ENCODE peak calls at places on chromosome 18, in seven cellular contexts. One of them, this sample, is unnamed.

GRCh38 chr18:68725341-68725740 is 10.4 kb upstream of the TMX3 start:
- DNase-seq in BJ: no peak
- DNase-seq in activated T-helper 1 cell treated with Interleukin-2 at 50 U/mL for 16 hours: no peak
- DNase-seq in HTR-8/SVneo: no peak
- DNase-seq in heart left ventricle: no peak
- DNase-seq in NCI-H82: no peak
- DNase-seq in T-cell: no peak
- DNase-seq in this sample: no peak

GRCh38 chr18:30381826-30382225 is 660.7 kb downstream of the DSC3 start:
- DNase-seq in heart left ventricle: no peak
- DNase-seq in activated T-helper 1 cell treated with Interleukin-2 at 50 U/mL for 16 hours: no peak
- DNase-seq in BJ: no peak
- DNase-seq in HTR-8/SVneo: no peak
- DNase-seq in T-cell: no peak
- DNase-seq in NCI-H82: no peak
- DNase-seq in this sample: no peak

GRCh38 chr18:57922885-57923284 is 119.8 kb upstream of the ATP8B1 start:
- DNase-seq in activated T-helper 1 cell treated with Interleukin-2 at 50 U/mL for 16 hours: no peak
- DNase-seq in BJ: no peak
- DNase-seq in HTR-8/SVneo: no peak
- DNase-seq in heart left ventricle: no peak
- DNase-seq in T-cell: no peak
- DNase-seq in NCI-H82: no peak
- DNase-seq in this sample: no peak

GRCh38 chr18:7647500-7647899 is 80.4 kb downstream of the PTPRM start:
- DNase-seq in BJ: no peak
- DNase-seq in heart left ventricle: no peak
- DNase-seq in NCI-H82: no peak
- DNase-seq in activated T-helper 1 cell treated with Interleukin-2 at 50 U/mL for 16 hours: no peak
- DNase-seq in HTR-8/SVneo: no peak
- DNase-seq in T-cell: no peak
- DNase-seq in this sample: no peak

GRCh38 chr18:22703883-22704626 is 229.1 kb upstream of the RBBP8 start:
- DNase-seq in BJ: no peak
- DNase-seq in T-cell: no peak
- DNase-seq in activated T-helper 1 cell treated with Interleukin-2 at 50 U/mL for 16 hours: no peak
- DNase-seq in NCI-H82: peak; percentile 75
- DNase-seq in heart left ventricle: peak; percentile 16
- DNase-seq in HTR-8/SVneo: peak; percentile 62
- DNase-seq in this sample: no peak

GRCh38 chr18:8478968-8479370 is 130.3 kb upstream of the RAB12 start:
- DNase-seq in BJ: no peak
- DNase-seq in activated T-helper 1 cell treated with Interleukin-2 at 50 U/mL for 16 hours: no peak
- DNase-seq in T-cell: no peak
- DNase-seq in NCI-H82: no peak
- DNase-seq in heart left ventricle: no peak
- DNase-seq in HTR-8/SVneo: no peak
- DNase-seq in this sample: no peak

GRCh38 chr18:35777042-35777441 is 195.4 kb upstream of the RMP24 start:
- DNase-seq in HTR-8/SVneo: no peak
- DNase-seq in NCI-H82: peak; percentile 42
- DNase-seq in heart left ventricle: no peak
- DNase-seq in T-cell: no peak
- DNase-seq in activated T-helper 1 cell treated with Interleukin-2 at 50 U/mL for 16 hours: no peak
- DNase-seq in BJ: no peak
- DNase-seq in this sample: no peak

GRCh38 chr18:45359275-45360009 is 255.8 kb upstream of the SLC14A2 start:
- DNase-seq in activated T-helper 1 cell treated with Interleukin-2 at 50 U/mL for 16 hours: no peak
- DNase-seq in heart left ventricle: no peak
- DNase-seq in HTR-8/SVneo: no peak
- DNase-seq in NCI-H82: no peak
- DNase-seq in BJ: no peak
- DNase-seq in T-cell: no peak
- DNase-seq in this sample: no peak

GRCh38 chr18:76493213-76494107 is 1.6 kb downstream of the ZNF516 start:
- DNase-seq in activated T-helper 1 cell treated with Interleukin-2 at 50 U/mL for 16 hours: no peak
- DNase-seq in BJ: no peak
- DNase-seq in heart left ventricle: no peak
- DNase-seq in NCI-H82: peak; percentile 84
- DNase-seq in T-cell: no peak
- DNase-seq in HTR-8/SVneo: no peak
- DNase-seq in this sample: no peak

GRCh38 chr18:63979409-63979908 is 9.6 kb downstream of the SERPINB8 start:
- DNase-seq in T-cell: no peak
- DNase-seq in activated T-helper 1 cell treated with Interleukin-2 at 50 U/mL for 16 hours: no peak
- DNase-seq in HTR-8/SVneo: peak; percentile 25
- DNase-seq in NCI-H82: peak; percentile 76
- DNase-seq in BJ: peak; percentile 17
- DNase-seq in heart left ventricle: peak; percentile 43
- DNase-seq in this sample: peak; percentile 56

GRCh38 chr18:45321520-45321919 is 293.8 kb upstream of the SLC14A2 start:
- DNase-seq in NCI-H82: no peak
- DNase-seq in T-cell: no peak
- DNase-seq in HTR-8/SVneo: no peak
- DNase-seq in BJ: no peak
- DNase-seq in activated T-helper 1 cell treated with Interleukin-2 at 50 U/mL for 16 hours: no peak
- DNase-seq in heart left ventricle: peak; percentile 34
- DNase-seq in this sample: no peak

GRCh38 chr18:39698436-39698835 is 2132.8 kb upstream of the CELF4 start:
- DNase-seq in heart left ventricle: no peak
- DNase-seq in BJ: no peak
- DNase-seq in HTR-8/SVneo: no peak
- DNase-seq in NCI-H82: no peak
- DNase-seq in T-cell: no peak
- DNase-seq in activated T-helper 1 cell treated with Interleukin-2 at 50 U/mL for 16 hours: no peak
- DNase-seq in this sample: no peak

GRCh38 chr18:10787293-10787901 is 261.6 kb downstream of the NAPG start:
- DNase-seq in BJ: no peak
- DNase-seq in NCI-H82: peak; percentile 81
- DNase-seq in T-cell: peak; percentile 60
- DNase-seq in activated T-helper 1 cell treated with Interleukin-2 at 50 U/mL for 16 hours: peak; percentile 48
- DNase-seq in heart left ventricle: peak; percentile 58
- DNase-seq in HTR-8/SVneo: peak; percentile 60
- DNase-seq in this sample: peak; percentile 32

GRCh38 chr18:55783921-55784320 is 195.9 kb upstream of the TCF4 start:
- DNase-seq in HTR-8/SVneo: no peak
- DNase-seq in NCI-H82: no peak
- DNase-seq in T-cell: no peak
- DNase-seq in activated T-helper 1 cell treated with Interleukin-2 at 50 U/mL for 16 hours: no peak
- DNase-seq in heart left ventricle: no peak
- DNase-seq in BJ: no peak
- DNase-seq in this sample: no peak

GRCh38 chr18:58781627-58782194 is 83.0 kb upstream of the ZNF532 start:
- DNase-seq in activated T-helper 1 cell treated with Interleukin-2 at 50 U/mL for 16 hours: peak; percentile 29
- DNase-seq in heart left ventricle: peak; percentile 82
- DNase-seq in HTR-8/SVneo: peak; percentile 67
- DNase-seq in NCI-H82: peak; percentile 93
- DNase-seq in T-cell: peak; percentile 25
- DNase-seq in BJ: no peak
- DNase-seq in this sample: peak; percentile 73

GRCh38 chr18:47587587-47587986 is 336.1 kb upstream of the SKOR2 start:
- DNase-seq in BJ: no peak
- DNase-seq in NCI-H82: no peak
- DNase-seq in T-cell: no peak
- DNase-seq in HTR-8/SVneo: no peak
- DNase-seq in activated T-helper 1 cell treated with Interleukin-2 at 50 U/mL for 16 hours: no peak
- DNase-seq in heart left ventricle: no peak
- DNase-seq in this sample: no peak

GRCh38 chr18:57859314-57859713 is 56.2 kb upstream of the ATP8B1 start:
- DNase-seq in BJ: no peak
- DNase-seq in activated T-helper 1 cell treated with Interleukin-2 at 50 U/mL for 16 hours: no peak
- DNase-seq in HTR-8/SVneo: no peak
- DNase-seq in T-cell: no peak
- DNase-seq in heart left ventricle: no peak
- DNase-seq in NCI-H82: peak; percentile 62
- DNase-seq in this sample: no peak

GRCh38 chr18:79873449-79874110 is 75.8 kb downstream of the KCNG2 start:
- DNase-seq in heart left ventricle: no peak
- DNase-seq in BJ: no peak
- DNase-seq in activated T-helper 1 cell treated with Interleukin-2 at 50 U/mL for 16 hours: no peak
- DNase-seq in NCI-H82: no peak
- DNase-seq in HTR-8/SVneo: no peak
- DNase-seq in T-cell: no peak
- DNase-seq in this sample: no peak

GRCh38 chr18:12597775-12598174 is 60.1 kb downstream of the SPIRE1 start:
- DNase-seq in NCI-H82: no peak
- DNase-seq in T-cell: no peak
- DNase-seq in heart left ventricle: peak; percentile 14
- DNase-seq in HTR-8/SVneo: peak; percentile 67
- DNase-seq in BJ: peak; percentile 70
- DNase-seq in activated T-helper 1 cell treated with Interleukin-2 at 50 U/mL for 16 hours: no peak
- DNase-seq in this sample: peak; percentile 81

GRCh38 chr18:13696961-13697360 is 29.4 kb downstream of the FAM210A start:
- DNase-seq in BJ: no peak
- DNase-seq in HTR-8/SVneo: no peak
- DNase-seq in activated T-helper 1 cell treated with Interleukin-2 at 50 U/mL for 16 hours: no peak
- DNase-seq in NCI-H82: no peak
- DNase-seq in heart left ventricle: no peak
- DNase-seq in T-cell: no peak
- DNase-seq in this sample: no peak

GRCh38 chr18:44536041-44536440 is 144.6 kb upstream of the SETBP1 start:
- DNase-seq in NCI-H82: no peak
- DNase-seq in activated T-helper 1 cell treated with Interleukin-2 at 50 U/mL for 16 hours: no peak
- DNase-seq in HTR-8/SVneo: no peak
- DNase-seq in heart left ventricle: no peak
- DNase-seq in BJ: peak; percentile 65
- DNase-seq in T-cell: no peak
- DNase-seq in this sample: no peak

GRCh38 chr18:8696749-8697211 is 8.6 kb upstream of the MTCL1 start:
- DNase-seq in T-cell: peak; percentile 52
- DNase-seq in activated T-helper 1 cell treated with Interleukin-2 at 50 U/mL for 16 hours: peak; percentile 63
- DNase-seq in BJ: no peak
- DNase-seq in NCI-H82: peak; percentile 70
- DNase-seq in heart left ventricle: peak; percentile 51
- DNase-seq in HTR-8/SVneo: peak; percentile 70
- DNase-seq in this sample: no peak

GRCh38 chr18:644395-645004 is 13.0 kb upstream of the TYMS start:
- DNase-seq in BJ: no peak
- DNase-seq in HTR-8/SVneo: no peak
- DNase-seq in activated T-helper 1 cell treated with Interleukin-2 at 50 U/mL for 16 hours: no peak
- DNase-seq in T-cell: no peak
- DNase-seq in NCI-H82: peak; percentile 22
- DNase-seq in heart left ventricle: no peak
- DNase-seq in this sample: no peak

GRCh38 chr18:23067236-23067635 is 68.0 kb upstream of the CABLES1 start:
- DNase-seq in T-cell: no peak
- DNase-seq in heart left ventricle: no peak
- DNase-seq in activated T-helper 1 cell treated with Interleukin-2 at 50 U/mL for 16 hours: no peak
- DNase-seq in NCI-H82: peak; percentile 4
- DNase-seq in HTR-8/SVneo: no peak
- DNase-seq in BJ: no peak
- DNase-seq in this sample: no peak

GRCh38 chr18:3221496-3221895 is 1.7 kb upstream of the MYOM1 start:
- DNase-seq in NCI-H82: no peak
- DNase-seq in T-cell: no peak
- DNase-seq in heart left ventricle: no peak
- DNase-seq in HTR-8/SVneo: no peak
- DNase-seq in BJ: no peak
- DNase-seq in activated T-helper 1 cell treated with Interleukin-2 at 50 U/mL for 16 hours: no peak
- DNase-seq in this sample: no peak

GRCh38 chr18:26429535-26429934 is 118.8 kb downstream of the KCTD1 start:
- DNase-seq in activated T-helper 1 cell treated with Interleukin-2 at 50 U/mL for 16 hours: no peak
- DNase-seq in T-cell: no peak
- DNase-seq in heart left ventricle: no peak
- DNase-seq in BJ: peak; percentile 39
- DNase-seq in NCI-H82: peak; percentile 57
- DNase-seq in HTR-8/SVneo: peak; percentile 71
- DNase-seq in this sample: no peak

GRCh38 chr18:28584726-28585125 is 407.8 kb upstream of the CDH2 start:
- DNase-seq in BJ: peak; percentile 31
- DNase-seq in T-cell: no peak
- DNase-seq in activated T-helper 1 cell treated with Interleukin-2 at 50 U/mL for 16 hours: no peak
- DNase-seq in heart left ventricle: no peak
- DNase-seq in HTR-8/SVneo: peak; percentile 28
- DNase-seq in NCI-H82: no peak
- DNase-seq in this sample: no peak

GRCh38 chr18:59286341-59286740 is 13.1 kb upstream of the RAX start:
- DNase-seq in BJ: no peak
- DNase-seq in heart left ventricle: no peak
- DNase-seq in HTR-8/SVneo: no peak
- DNase-seq in activated T-helper 1 cell treated with Interleukin-2 at 50 U/mL for 16 hours: no peak
- DNase-seq in NCI-H82: no peak
- DNase-seq in T-cell: no peak
- DNase-seq in this sample: no peak

GRCh38 chr18:70296289-70296688 is 7.4 kb downstream of the SOCS6 start:
- DNase-seq in activated T-helper 1 cell treated with Interleukin-2 at 50 U/mL for 16 hours: no peak
- DNase-seq in NCI-H82: no peak
- DNase-seq in heart left ventricle: peak; percentile 45
- DNase-seq in BJ: no peak
- DNase-seq in HTR-8/SVneo: no peak
- DNase-seq in T-cell: no peak
- DNase-seq in this sample: no peak

GRCh38 chr18:457120-457519 is 43.4 kb downstream of the COLEC12 start:
- DNase-seq in heart left ventricle: peak; percentile 75
- DNase-seq in activated T-helper 1 cell treated with Interleukin-2 at 50 U/mL for 16 hours: no peak
- DNase-seq in T-cell: no peak
- DNase-seq in HTR-8/SVneo: no peak
- DNase-seq in NCI-H82: peak; percentile 97
- DNase-seq in BJ: no peak
- DNase-seq in this sample: no peak

GRCh38 chr18:44955825-44956224 is 275.1 kb downstream of the SETBP1 start:
- DNase-seq in BJ: no peak
- DNase-seq in heart left ventricle: no peak
- DNase-seq in T-cell: no peak
- DNase-seq in activated T-helper 1 cell treated with Interleukin-2 at 50 U/mL for 16 hours: no peak
- DNase-seq in NCI-H82: no peak
- DNase-seq in HTR-8/SVneo: no peak
- DNase-seq in this sample: no peak

GRCh38 chr18:36095936-36096519 is 28.7 kb upstream of the RPRD1A start:
- DNase-seq in T-cell: no peak
- DNase-seq in activated T-helper 1 cell treated with Interleukin-2 at 50 U/mL for 16 hours: no peak
- DNase-seq in HTR-8/SVneo: peak; percentile 24
- DNase-seq in heart left ventricle: no peak
- DNase-seq in BJ: peak; percentile 18
- DNase-seq in NCI-H82: peak; percentile 67
- DNase-seq in this sample: peak; percentile 25

GRCh38 chr18:57208056-57208455 is 61.2 kb downstream of the BOD1L2 start:
- DNase-seq in heart left ventricle: no peak
- DNase-seq in activated T-helper 1 cell treated with Interleukin-2 at 50 U/mL for 16 hours: no peak
- DNase-seq in T-cell: no peak
- DNase-seq in HTR-8/SVneo: no peak
- DNase-seq in NCI-H82: no peak
- DNase-seq in BJ: no peak
- DNase-seq in this sample: no peak

GRCh38 chr18:34042423-34043146 is 182.1 kb downstream of the NOL4 start:
- DNase-seq in BJ: no peak
- DNase-seq in NCI-H82: no peak
- DNase-seq in activated T-helper 1 cell treated with Interleukin-2 at 50 U/mL for 16 hours: no peak
- DNase-seq in HTR-8/SVneo: no peak
- DNase-seq in T-cell: no peak
- DNase-seq in heart left ventricle: no peak
- DNase-seq in this sample: no peak

GRCh38 chr18:6413554-6414117 is 1.1 kb downstream of the L3MBTL4 start:
- DNase-seq in BJ: no peak
- DNase-seq in T-cell: no peak
- DNase-seq in NCI-H82: no peak
- DNase-seq in HTR-8/SVneo: no peak
- DNase-seq in activated T-helper 1 cell treated with Interleukin-2 at 50 U/mL for 16 hours: no peak
- DNase-seq in heart left ventricle: no peak
- DNase-seq in this sample: no peak

GRCh38 chr18:7102131-7102530 is 15.5 kb downstream of the LAMA1 start:
- DNase-seq in activated T-helper 1 cell treated with Interleukin-2 at 50 U/mL for 16 hours: no peak
- DNase-seq in T-cell: no peak
- DNase-seq in heart left ventricle: no peak
- DNase-seq in HTR-8/SVneo: no peak
- DNase-seq in BJ: no peak
- DNase-seq in NCI-H82: no peak
- DNase-seq in this sample: no peak